ENCODE peak calls at places on chromosomes 7 and 10, in four cellular contexts. O, V, U and E are unnamed samples.

GRCh38 chr7:158549176-158549833 is 38.3 kb downstream of the PTPRN2 start:
- DNase-seq in O (peak), V (no peak), U (no peak), E (no peak)

GRCh38 chr7:43790006-43790405 is 31.5 kb downstream of the BLVRA start:
- DNase-seq in O (no peak), V (no peak), U (no peak), E (no peak)

GRCh38 chr7:96127746-96128145 is 194.2 kb downstream of the SLC25A13 start:
- DNase-seq in O (no peak), V (no peak), U (no peak), E (no peak)

GRCh38 chr10:127945335-127945734 is 38.4 kb downstream of the PTPRE start:
- DNase-seq in O (no peak), V (no peak), U (no peak), E (no peak)

GRCh38 chr7:4612939-4613841 is 68.9 kb upstream of the FOXK1 start:
- DNase-seq in O (peak), V (no peak), U (no peak), E (no peak)

GRCh38 chr7:30596043-30596641 is 1.5 kb downstream of the GARS1 start:
- DNase-seq in O (peak), V (no peak), U (peak), E (peak)

GRCh38 chr7:128454808-128455555 is 696 bp upstream of the HILPDA start:
- DNase-seq in O (no peak), V (no peak), U (no peak), E (no peak)

GRCh38 chr7:137789215-137789899 is 57.4 kb downstream of the DGKI start:
- DNase-seq in O (no peak), V (no peak), U (no peak), E (no peak)

GRCh38 chr7:130162196-130162595 is 43.0 kb downstream of the TMEM209 start:
- DNase-seq in O (no peak), V (no peak), U (no peak), E (no peak)

GRCh38 chr10:130362308-130362761 is 226.1 kb downstream of the GLRX3 start:
- DNase-seq in O (no peak), V (no peak), U (no peak), E (no peak)

GRCh38 chr7:129665013-129665401 is 53.5 kb downstream of the NRF1 start:
- DNase-seq in O (no peak), V (no peak), U (no peak), E (no peak)

GRCh38 chr10:9334270-9334669 is 1279.8 kb downstream of the GATA3 start:
- DNase-seq in O (no peak), V (no peak), U (no peak), E (no peak)

GRCh38 chr7:128781851-128782250 is 6.3 kb upstream of the OPN1SW start:
- DNase-seq in O (no peak), V (no peak), U (no peak), E (no peak)

GRCh38 chr7:63041786-63042185 is 956.9 kb upstream of the ZNF722 start:
- DNase-seq in O (no peak), V (no peak), U (no peak), E (no peak)

GRCh38 chr7:1856966-1857441 is 186.9 kb downstream of the ELFN1 start:
- DNase-seq in O (no peak), V (no peak), U (no peak), E (no peak)

GRCh38 chr7:27677912-27678612 is 15.4 kb upstream of the HIBADH start:
- DNase-seq in O (peak), V (no peak), U (peak), E (no peak)

GRCh38 chr10:119379466-119380071 is 162.9 kb downstream of the RGS10 start:
- DNase-seq in O (no peak), V (no peak), U (no peak), E (no peak)

GRCh38 chr7:150982348-150982747 is 4.2 kb upstream of the KCNH2 start:
- DNase-seq in O (no peak), V (no peak), U (no peak), E (no peak)

GRCh38 chr7:56046728-56047445 is 4.4 kb downstream of the PSPH start:
- DNase-seq in O (no peak), V (no peak), U (peak), E (no peak)

GRCh38 chr10:34744590-34744989 is 70.5 kb downstream of the PARD3 start:
- DNase-seq in O (no peak), V (no peak), U (no peak), E (no peak)

GRCh38 chr7:17304926-17305325 is 6.5 kb downstream of the AHR start:
- DNase-seq in O (no peak), V (no peak), U (no peak), E (no peak)

GRCh38 chr10:26997610-26998009 is 102.7 kb downstream of the ANKRD26 start:
- DNase-seq in O (no peak), V (no peak), U (no peak), E (no peak)

GRCh38 chr10:124086787-124087671 is 6.4 kb downstream of the CHST15 start:
- DNase-seq in O (no peak), V (no peak), U (no peak), E (no peak)

GRCh38 chr10:48456361-48456804 is 148.5 kb downstream of the ARHGAP22 start:
- DNase-seq in O (peak), V (no peak), U (no peak), E (no peak)

GRCh38 chr10:48455055-48455391 is 148.5 kb downstream of the MAPK8 start:
- DNase-seq in O (no peak), V (no peak), U (no peak), E (no peak)

GRCh38 chr10:48456808-48457761 is 147.8 kb downstream of the ARHGAP22 start:
- DNase-seq in O (no peak), V (no peak), U (no peak), E (no peak)

GRCh38 chr10:48454302-48455054 is 148.0 kb downstream of the MAPK8 start:
- DNase-seq in O (no peak), V (no peak), U (no peak), E (no peak)

GRCh38 chr10:48455392-48456151 is 149.1 kb downstream of the MAPK8 start:
- DNase-seq in O (no peak), V (no peak), U (no peak), E (no peak)
- TF ChIP-seq FOXK2 in O (no peak), V (no peak), U (no peak), E (no peak)

GRCh38 chr10:48727866-48728265 is 43.2 kb downstream of the WDFY4 start:
- DNase-seq in O (no peak), V (no peak), U (no peak), E (no peak)
- TF ChIP-seq BHLHE40 in O (no peak), V (no peak), U (no peak), E (no peak)

GRCh38 chr7:47231081-47231480 is 350.8 kb downstream of the TNS3 start:
- DNase-seq in O (no peak), V (no peak), U (no peak), E (no peak)

GRCh38 chr7:47228386-47229014 is 353.4 kb downstream of the TNS3 start:
- DNase-seq in O (peak), V (no peak), U (no peak), E (peak)

GRCh38 chr7:47226688-47227087 is 355.2 kb downstream of the TNS3 start:
- DNase-seq in O (no peak), V (no peak), U (no peak), E (no peak)

GRCh38 chr7:47225387-47226170 is 356.3 kb downstream of the TNS3 start:
- DNase-seq in O (peak), V (no peak), U (no peak), E (no peak)

GRCh38 chr7:47227762-47228177 is 354.1 kb downstream of the TNS3 start:
- DNase-seq in O (peak), V (peak), U (no peak), E (no peak)
- TF ChIP-seq SP1 in O (no peak), V (no peak), U (no peak), E (no peak)

GRCh38 chr7:24786941-24787340 is 29.7 kb upstream of the GSDME start:
- DNase-seq in O (no peak), V (no peak), U (no peak), E (no peak)
- TF ChIP-seq FOXK2 in O (no peak), V (no peak), U (no peak), E (no peak)

GRCh38 chr7:3154881-3155494 is 111.3 kb upstream of the CARD11 start:
- DNase-seq in O (peak), V (peak), U (peak), E (peak)
- TF ChIP-seq BHLHE40 in O (no peak), V (no peak), U (no peak), E (no peak)

DNA sequence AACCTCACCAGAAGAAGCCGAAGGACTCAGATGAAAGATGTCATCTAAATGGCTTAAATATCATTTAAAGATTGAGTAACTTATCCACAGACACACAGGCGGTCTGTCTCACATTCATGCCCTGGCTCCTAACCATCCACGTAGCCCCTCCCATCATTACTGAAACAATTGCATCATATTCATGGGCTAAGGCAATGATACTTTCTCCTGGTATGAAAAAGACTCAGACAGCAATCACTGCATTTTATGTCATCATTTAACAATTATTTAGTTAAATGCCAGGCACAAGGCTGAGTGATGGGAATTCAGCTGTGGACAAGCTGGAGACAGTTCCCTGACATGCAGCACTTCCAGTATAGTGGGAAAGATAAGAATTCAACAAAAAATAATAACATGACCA is 11.2 kb upstream of the TECTB start:
- DNase-seq in O (no peak), V (no peak), U (no peak), E (no peak)
- TF ChIP-seq SP1 in O (no peak), V (no peak), U (no peak), E (no peak)

DNA sequence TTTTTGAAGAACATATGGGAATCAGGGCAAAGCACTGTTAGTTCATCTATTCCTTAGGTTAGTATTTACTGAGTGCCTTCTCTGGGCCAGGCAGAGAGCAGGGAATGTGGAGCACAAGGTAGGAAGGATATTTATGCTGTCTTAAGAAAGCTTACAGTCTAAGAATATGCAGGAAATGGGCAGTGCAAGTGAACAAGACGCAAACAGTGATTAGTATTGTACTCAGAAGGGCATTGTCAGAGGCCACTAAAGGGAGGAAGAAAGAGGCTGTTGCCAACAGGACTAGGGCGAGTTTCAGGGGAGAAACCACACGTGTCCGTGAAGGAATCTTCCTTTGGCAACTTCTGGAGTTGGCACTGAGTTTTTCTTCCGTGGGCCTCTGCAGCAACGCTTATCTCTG is 552.8 kb upstream of the COBL start:
- DNase-seq in O (no peak), V (no peak), U (no peak), E (no peak)
- TF ChIP-seq FOXK2 in O (no peak), V (no peak), U (no peak), E (no peak)